ENCODE peak calls at places on chromosomes 6 and 20, in six cellular contexts. P, V, J, L, G and I are unnamed samples.

GRCh38 chr20:31760457-31761240 is 21.6 kb downstream of the TPX2 start:
- DNase-seq in P (no peak), V (no peak), J (no peak), L (no peak), G (no peak), I (no peak)

GRCh38 chr6:44219815-44220784 is 3.3 kb upstream of the SLC29A1 start:
- DNase-seq in P (no peak), V (no peak), J (no peak), L (no peak), G (no peak), I (no peak)

GRCh38 chr20:50172347-50173013 is 18.1 kb upstream of the CEBPB start:
- DNase-seq in P (no peak), V (peak; percentile 97), J (no peak), L (peak; percentile 82), G (peak; percentile 97), I (peak; percentile 93)

GRCh38 chr20:33863440-33864323 is 52.5 kb downstream of the CHMP4B start:
- DNase-seq in P (no peak), V (no peak), J (no peak), L (no peak), G (no peak), I (no peak)

GRCh38 chr20:22652685-22653568 is 68.6 kb upstream of the FOXA2 start:
- DNase-seq in P (no peak), V (peak; percentile 43), J (no peak), L (no peak), G (no peak), I (peak; percentile 34)

GRCh38 chr6:154536922-154537449 is 26.5 kb upstream of the CNKSR3 start:
- DNase-seq in P (no peak), V (no peak), J (no peak), L (no peak), G (no peak), I (no peak)

GRCh38 chr20:9301129-9302072 is 213.0 kb upstream of the LAMP5 start:
- DNase-seq in P (no peak), V (no peak), J (no peak), L (no peak), G (peak; percentile 99), I (no peak)

GRCh38 chr6:33851959-33852358 is 48.2 kb upstream of the MLN start:
- DNase-seq in P (peak; percentile 62), V (peak; percentile 87), J (no peak), L (peak; percentile 66), G (peak; percentile 25), I (peak; percentile 78)

GRCh38 chr6:134117409-134117808 is 65.0 kb upstream of the SLC2A12 start:
- DNase-seq in P (no peak), V (no peak), J (no peak), L (no peak), G (no peak), I (no peak)

GRCh38 chr20:13008761-13009681 is at the start of gene SPTLC3:
- DNase-seq in P (no peak), V (peak; percentile 53), J (no peak), L (peak; percentile 15), G (peak; percentile 56), I (peak; percentile 24)

GRCh38 chr6:19472850-19473249 is 364.3 kb upstream of the ID4 start:
- DNase-seq in P (no peak), V (peak; percentile 60), J (no peak), L (no peak), G (no peak), I (peak; percentile 66)

GRCh38 chr6:169827372-169827771 is 76.0 kb downstream of the ERMARD start:
- DNase-seq in P (no peak), V (peak; percentile 40), J (no peak), L (no peak), G (no peak), I (peak; percentile 33)

GRCh38 chr6:44641344-44641743 is 253.8 kb downstream of the CDC5L start:
- DNase-seq in P (no peak), V (no peak), J (no peak), L (no peak), G (no peak), I (no peak)

GRCh38 chr6:90412538-90413369 is 116.1 kb upstream of the BACH2 start:
- DNase-seq in P (no peak), V (no peak), J (no peak), L (no peak), G (no peak), I (no peak)

GRCh38 chr20:25865715-25866656 is 169.3 kb upstream of the ZNF337 start:
- DNase-seq in P (peak; percentile 39), V (peak; percentile 85), J (no peak), L (no peak), G (peak; percentile 73), I (peak; percentile 83)

GRCh38 chr20:46713957-46714834 is 4.7 kb downstream of the SLC2A10 start:
- DNase-seq in P (no peak), V (no peak), J (no peak), L (no peak), G (no peak), I (no peak)

GRCh38 chr6:71190809-71191208 is 97.8 kb upstream of the OGFRL1 start:
- DNase-seq in P (no peak), V (peak; percentile 51), J (no peak), L (no peak), G (peak; percentile 11), I (no peak)

GRCh38 chr20:50439539-50440453 is 70.4 kb upstream of the PTPN1 start:
- DNase-seq in P (no peak), V (no peak), J (no peak), L (no peak), G (no peak), I (no peak)

GRCh38 chr6:67285770-67286495 is 1349.1 kb upstream of the ADGRB3 start:
- DNase-seq in P (no peak), V (no peak), J (no peak), L (no peak), G (no peak), I (no peak)

GRCh38 chr6:8080338-8081151 is 16.4 kb upstream of the BLOC1S5 start:
- DNase-seq in P (no peak), V (no peak), J (no peak), L (no peak), G (peak; percentile 73), I (no peak)

GRCh38 chr6:71012871-71013456 is 56.1 kb upstream of the B3GAT2 start:
- DNase-seq in P (peak; percentile 70), V (peak; percentile 82), J (peak; percentile 12), L (no peak), G (peak; percentile 57), I (no peak)

GRCh38 chr6:169293196-169293595 is 39.5 kb upstream of the THBS2 start:
- DNase-seq in P (no peak), V (no peak), J (no peak), L (no peak), G (no peak), I (no peak)

GRCh38 chr6:45170309-45170708 is 157.8 kb upstream of the RUNX2 start:
- DNase-seq in P (no peak), V (no peak), J (no peak), L (no peak), G (no peak), I (no peak)

GRCh38 chr6:12343440-12344162 is 53.4 kb downstream of the EDN1 start:
- DNase-seq in P (no peak), V (no peak), J (no peak), L (no peak), G (peak; percentile 90), I (no peak)

GRCh38 chr6:167795874-167796667 is 30.6 kb upstream of the AFDN start:
- DNase-seq in P (no peak), V (peak; percentile 52), J (no peak), L (no peak), G (no peak), I (no peak)

GRCh38 chr20:51930775-51931174 is 128.5 kb upstream of the SALL4 start:
- DNase-seq in P (no peak), V (no peak), J (no peak), L (no peak), G (no peak), I (no peak)

GRCh38 chr20:5557123-5557522 is 193.1 kb upstream of the SHLD1 start:
- DNase-seq in P (peak; percentile 43), V (peak; percentile 76), J (peak; percentile 15), L (peak; percentile 10), G (peak; percentile 61), I (peak; percentile 69)

GRCh38 chr6:132725471-132725870 is 11.6 kb upstream of the VNN1 start:
- DNase-seq in P (no peak), V (no peak), J (no peak), L (no peak), G (no peak), I (no peak)

GRCh38 chr20:34771680-34772081 is 53.8 kb downstream of the NCOA6 start:
- DNase-seq in P (no peak), V (no peak), J (no peak), L (no peak), G (no peak), I (no peak)

GRCh38 chr6:15741405-15741804 is 78.6 kb upstream of the DTNBP1 start:
- DNase-seq in P (no peak), V (no peak), J (no peak), L (no peak), G (no peak), I (no peak)

GRCh38 chr6:15748341-15748740 is 85.5 kb upstream of the DTNBP1 start:
- DNase-seq in P (no peak), V (no peak), J (no peak), L (no peak), G (no peak), I (no peak)

GRCh38 chr6:15747354-15747883 is 84.6 kb upstream of the DTNBP1 start:
- DNase-seq in P (no peak), V (no peak), J (no peak), L (no peak), G (no peak), I (no peak)

GRCh38 chr6:15739867-15740266 is 77.0 kb upstream of the DTNBP1 start:
- DNase-seq in P (no peak), V (peak; percentile 17), J (no peak), L (no peak), G (no peak), I (peak; percentile 26)

GRCh38 chr6:15744824-15745402 is 82.1 kb upstream of the DTNBP1 start:
- DNase-seq in P (no peak), V (peak; percentile 34), J (no peak), L (no peak), G (no peak), I (no peak)
- TF ChIP-seq CTCF in P (no peak), V (no peak), J (no peak), L (no peak), G (no peak), I (no peak)

GRCh38 chr20:54221383-54221782 is 13.5 kb downstream of the PFDN4 start:
- DNase-seq in P (no peak), V (no peak), J (no peak), L (no peak), G (no peak), I (no peak)
- TF ChIP-seq CREB1 in P (no peak), V (no peak), J (no peak), L (no peak), G (no peak), I (no peak)

DNA sequence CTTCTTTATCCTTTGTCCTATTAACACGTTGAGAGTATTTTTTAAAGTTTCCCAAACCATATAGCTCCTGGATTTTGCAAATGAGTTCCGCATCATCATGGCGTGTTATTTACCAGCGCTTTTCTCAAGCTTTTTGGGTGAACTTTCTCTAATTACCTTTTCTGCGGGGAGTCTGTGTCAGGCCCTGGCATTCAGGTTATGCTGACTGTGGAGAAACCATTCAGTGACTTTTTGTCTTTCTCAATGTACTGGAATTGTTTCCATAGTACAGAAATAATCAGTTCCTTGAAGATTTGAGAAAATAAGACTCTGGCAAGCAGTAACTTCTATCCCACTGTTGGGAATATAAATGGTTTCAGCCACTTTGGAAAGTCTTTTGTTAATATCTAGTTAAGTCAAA is 115.3 kb downstream of the CDH26 start:
- DNase-seq in P (no peak), V (no peak), J (no peak), L (no peak), G (no peak), I (no peak)
- TF ChIP-seq CTCF in P (no peak), V (no peak), J (no peak), L (no peak), G (no peak), I (no peak)

GRCh38 chr6:150345786-150346185 is 23.0 kb upstream of the IYD start:
- DNase-seq in P (no peak), V (no peak), J (no peak), L (no peak), G (no peak), I (no peak)
- TF ChIP-seq CREB1 in P (no peak), V (no peak), J (no peak), L (no peak), G (no peak), I (no peak)